ENCODE peak calls at places on chromosomes 5 and 9, in ten cellular contexts. D, Y, E, P, K, L, U, A, X and W are unnamed samples.

GRCh38 chr5:146042628-146043279 is 62.6 kb downstream of the PLAC8L1 start:
- DNase-seq in U (peak), A (peak), D (no peak), P (peak), E (peak), L (no peak), K (peak), Y (no peak), X (no peak), W (no peak)

GRCh38 chr9:110744753-110745522 is 76.3 kb downstream of the MUSK start:
- DNase-seq in E (peak), P (peak), U (no peak), L (no peak), Y (no peak), D (no peak), X (no peak), K (peak), A (peak), W (no peak)

GRCh38 chr5:966941-967340 is 41.7 kb upstream of the NKD2 start:
- DNase-seq in U (no peak), P (no peak), A (no peak), Y (no peak), K (no peak), X (no peak), D (no peak), E (no peak), L (no peak), W (no peak)

GRCh38 chr9:92181296-92181695 is 66.1 kb upstream of the SPTLC1 start:
- DNase-seq in L (no peak), A (no peak), P (no peak), K (no peak), E (no peak), Y (no peak), X (no peak), D (no peak), U (no peak), W (no peak)

GRCh38 chr9:24245988-24246387 is 299.7 kb downstream of the IZUMO3 start:
- DNase-seq in U (peak), Y (no peak), D (no peak), A (no peak), L (peak), E (no peak), K (peak), X (no peak), P (peak), W (no peak)

GRCh38 chr5:40791715-40792139 is 6.4 kb downstream of the PRKAA1 start:
- DNase-seq in K (no peak), A (no peak), D (no peak), U (peak), P (peak), X (no peak), E (no peak), L (peak), Y (no peak), W (no peak)

GRCh38 chr9:131868766-131869165 is 128.9 kb upstream of the RAPGEF1 start:
- DNase-seq in E (no peak), Y (no peak), X (no peak), U (no peak), A (no peak), L (no peak), D (no peak), K (no peak), P (no peak), W (no peak)

GRCh38 chr5:78367318-78367991 is 7.0 kb downstream of the SCAMP1 start:
- DNase-seq in K (no peak), X (no peak), P (no peak), L (no peak), U (no peak), Y (peak), D (no peak), A (no peak), E (no peak), W (no peak)

GRCh38 chr5:9613360-9613759 is 16.8 kb downstream of the TAS2R1 start:
- DNase-seq in P (no peak), L (no peak), X (no peak), A (no peak), D (no peak), U (no peak), Y (no peak), E (no peak), K (no peak), W (no peak)

GRCh38 chr9:136024286-136024685 is 63.1 kb upstream of the UBAC1 start:
- DNase-seq in X (no peak), U (no peak), E (no peak), A (no peak), D (no peak), K (no peak), Y (no peak), L (no peak), P (no peak), W (no peak)

GRCh38 chr9:84343111-84343521 is 2.6 kb upstream of the SLC28A3 start:
- DNase-seq in U (peak), K (peak), L (no peak), P (peak), D (no peak), Y (no peak), E (no peak), X (no peak), A (no peak), W (no peak)

GRCh38 chr5:177404641-177405134 is 4.2 kb upstream of the PFN3 start:
- DNase-seq in Y (no peak), D (no peak), L (no peak), E (no peak), A (no peak), U (no peak), K (no peak), X (no peak), P (no peak), W (no peak)

GRCh38 chr9:107239474-107239873 is 43.6 kb upstream of the RAD23B start:
- DNase-seq in A (no peak), P (peak), K (peak), E (no peak), X (no peak), Y (peak), D (no peak), U (peak), L (no peak), W (no peak)

GRCh38 chr5:23257656-23258055 is 249.8 kb upstream of the PRDM9 start:
- DNase-seq in L (no peak), X (no peak), D (no peak), U (no peak), E (no peak), A (no peak), P (peak), K (peak), Y (no peak), W (no peak)

GRCh38 chr5:10354048-10354872 is 765 bp downstream of the MARCHF6 start:
- DNase-seq in D (peak), A (no peak), L (peak), X (peak), Y (no peak), E (no peak), U (peak), K (peak), P (peak), W (peak)

GRCh38 chr5:167561796-167562195 is 729.6 kb upstream of the WWC1 start:
- DNase-seq in P (no peak), D (no peak), K (no peak), E (no peak), X (no peak), A (no peak), L (no peak), Y (no peak), U (no peak), W (no peak)

GRCh38 chr5:110517396-110517795 is 209.1 kb downstream of the TMEM232 start:
- DNase-seq in X (no peak), U (no peak), L (no peak), P (no peak), Y (no peak), K (peak), E (no peak), A (no peak), D (no peak), W (no peak)

GRCh38 chr9:118606669-118607068 is 762.6 kb downstream of the BRINP1 start:
- DNase-seq in E (no peak), Y (no peak), U (no peak), D (no peak), K (no peak), A (no peak), L (no peak), P (no peak), X (no peak), W (no peak)

GRCh38 chr9:115189686-115190085 is 71.7 kb upstream of the TNC start:
- DNase-seq in P (peak), Y (no peak), X (no peak), A (no peak), K (no peak), U (no peak), L (no peak), D (no peak), E (no peak), W (no peak)

GRCh38 chr5:178332096-178332780 is 99.6 kb upstream of the PHYKPL start:
- DNase-seq in U (no peak), A (no peak), L (no peak), E (no peak), P (no peak), X (no peak), Y (no peak), K (no peak), D (no peak), W (no peak)

GRCh38 chr9:87892956-87893355 is 10.3 kb downstream of the SPATA31E1 start:
- DNase-seq in L (no peak), A (no peak), Y (no peak), D (no peak), U (no peak), K (no peak), E (no peak), X (no peak), P (no peak), W (no peak)

GRCh38 chr5:10420468-10420867 is 21.2 kb upstream of the ROPN1L start:
- DNase-seq in D (no peak), P (no peak), U (peak), L (no peak), Y (no peak), A (no peak), X (no peak), K (no peak), E (no peak), W (no peak)

GRCh38 chr9:95182854-95183563 is 134.5 kb downstream of the FANCC start:
- DNase-seq in U (no peak), X (no peak), D (no peak), P (no peak), Y (no peak), K (peak), L (peak), E (no peak), A (no peak), W (no peak)

GRCh38 chr9:4662989-4663792 is 1.1 kb downstream of the PLPP6 start:
- DNase-seq in X (peak), E (no peak), P (peak), D (no peak), A (no peak), Y (no peak), U (no peak), L (peak), K (peak), W (no peak)

GRCh38 chr9:99660191-99660636 is 161.5 kb upstream of the NR4A3 start:
- DNase-seq in P (no peak), L (no peak), Y (no peak), U (no peak), X (no peak), A (no peak), K (no peak), D (no peak), E (no peak), W (no peak)

GRCh38 chr5:117463836-117464235 is 889.2 kb upstream of the SEMA6A start:
- DNase-seq in E (no peak), P (no peak), X (no peak), A (no peak), U (no peak), K (no peak), L (no peak), Y (no peak), D (no peak), W (no peak)

GRCh38 chr5:126003309-126003708 is 419.9 kb upstream of the GRAMD2B start:
- DNase-seq in U (no peak), L (no peak), X (no peak), A (peak), E (peak), K (peak), Y (no peak), D (no peak), P (peak), W (peak)

GRCh38 chr9:113525831-113526230 is 62.3 kb downstream of the RGS3 start:
- DNase-seq in A (no peak), E (no peak), Y (no peak), D (no peak), P (no peak), X (no peak), L (no peak), U (no peak), K (no peak), W (no peak)

GRCh38 chr5:65672787-65673186 is 48.0 kb downstream of the SHLD3 start:
- DNase-seq in Y (no peak), E (peak), X (no peak), L (no peak), D (no peak), K (no peak), U (no peak), P (peak), A (peak), W (no peak)

GRCh38 chr9:69919461-69920061 is 98.9 kb downstream of the CFAP95 start:
- DNase-seq in K (peak), A (no peak), E (peak), Y (peak), L (peak), D (no peak), X (peak), P (peak), U (peak), W (no peak)

GRCh38 chr5:139386039-139386438 is 2.9 kb upstream of the SLC23A1 start:
- DNase-seq in P (no peak), X (no peak), U (no peak), D (no peak), L (no peak), E (no peak), Y (no peak), A (no peak), K (no peak), W (no peak)

GRCh38 chr9:132346177-132346576 is 8.6 kb downstream of the SETX start:
- DNase-seq in L (no peak), E (no peak), Y (no peak), A (no peak), K (no peak), D (no peak), X (no peak), U (no peak), P (no peak), W (no peak)